ENCODE peak calls at places on chromosomes 5 and 9, in seven cellular contexts. One of them, this sample, is unnamed.

GRCh38 chr5:68711311-68712200 is 382.3 kb upstream of the SLC30A5 start:
- DNase-seq in GM23338: no peak
- DNase-seq in GM12865: peak
- DNase-seq in T-helper 2 cell: peak
- DNase-seq in C1 segment of cervical spinal cord: no peak
- DNase-seq in iris pigment epithelial cell: peak
- DNase-seq in HCT116: no peak
- DNase-seq in this sample: no peak

GRCh38 chr9:15606667-15607472 is 54.0 kb downstream of the CCDC171 start:
- DNase-seq in GM12865: peak
- DNase-seq in GM23338: peak
- DNase-seq in T-helper 2 cell: peak
- DNase-seq in iris pigment epithelial cell: peak
- DNase-seq in HCT116: peak
- DNase-seq in C1 segment of cervical spinal cord: no peak
- DNase-seq in this sample: peak

GRCh38 chr9:117265253-117265652 is 149.6 kb downstream of the ASTN2 start:
- DNase-seq in C1 segment of cervical spinal cord: peak
- DNase-seq in T-helper 2 cell: no peak
- DNase-seq in iris pigment epithelial cell: no peak
- DNase-seq in GM12865: no peak
- DNase-seq in GM23338: no peak
- DNase-seq in HCT116: no peak
- DNase-seq in this sample: no peak

GRCh38 chr9:83312543-83312942 is 225.7 kb downstream of the FRMD3 start:
- DNase-seq in iris pigment epithelial cell: no peak
- DNase-seq in GM23338: no peak
- DNase-seq in T-helper 2 cell: no peak
- DNase-seq in HCT116: no peak
- DNase-seq in GM12865: no peak
- DNase-seq in C1 segment of cervical spinal cord: no peak
- DNase-seq in this sample: peak

GRCh38 chr9:126151031-126151670 is 175.5 kb upstream of the MVB12B start:
- DNase-seq in C1 segment of cervical spinal cord: no peak
- DNase-seq in GM23338: no peak
- DNase-seq in GM12865: no peak
- DNase-seq in iris pigment epithelial cell: no peak
- DNase-seq in HCT116: no peak
- DNase-seq in T-helper 2 cell: no peak
- DNase-seq in this sample: peak

GRCh38 chr5:176639981-176640380 is 7.3 kb upstream of the TSPAN17 start:
- DNase-seq in T-helper 2 cell: no peak
- DNase-seq in GM23338: no peak
- DNase-seq in HCT116: no peak
- DNase-seq in C1 segment of cervical spinal cord: peak
- DNase-seq in iris pigment epithelial cell: no peak
- DNase-seq in GM12865: no peak
- DNase-seq in this sample: no peak

GRCh38 chr5:155103164-155103563 is 89.6 kb downstream of the KIF4B start:
- DNase-seq in iris pigment epithelial cell: no peak
- DNase-seq in C1 segment of cervical spinal cord: no peak
- DNase-seq in GM23338: no peak
- DNase-seq in T-helper 2 cell: no peak
- DNase-seq in GM12865: no peak
- DNase-seq in HCT116: no peak
- DNase-seq in this sample: no peak

GRCh38 chr5:150208187-150209015 is 18.5 kb downstream of the SLC6A7 start:
- DNase-seq in T-helper 2 cell: no peak
- DNase-seq in C1 segment of cervical spinal cord: no peak
- DNase-seq in GM23338: peak
- DNase-seq in iris pigment epithelial cell: peak
- DNase-seq in HCT116: no peak
- DNase-seq in GM12865: no peak
- DNase-seq in this sample: no peak

GRCh38 chr5:90707698-90708097 is 149.1 kb downstream of the ADGRV1 start:
- DNase-seq in iris pigment epithelial cell: no peak
- DNase-seq in HCT116: no peak
- DNase-seq in GM12865: no peak
- DNase-seq in T-helper 2 cell: no peak
- DNase-seq in GM23338: no peak
- DNase-seq in C1 segment of cervical spinal cord: no peak
- DNase-seq in this sample: no peak

GRCh38 chr9:86445636-86446035 is 91.4 kb upstream of the TUT7 start:
- DNase-seq in iris pigment epithelial cell: no peak
- DNase-seq in GM12865: no peak
- DNase-seq in C1 segment of cervical spinal cord: no peak
- DNase-seq in HCT116: no peak
- DNase-seq in T-helper 2 cell: no peak
- DNase-seq in GM23338: no peak
- DNase-seq in this sample: peak

GRCh38 chr5:142613231-142613630 is 72.7 kb downstream of the FGF1 start:
- DNase-seq in GM23338: no peak
- DNase-seq in C1 segment of cervical spinal cord: no peak
- DNase-seq in GM12865: no peak
- DNase-seq in iris pigment epithelial cell: no peak
- DNase-seq in HCT116: no peak
- DNase-seq in T-helper 2 cell: no peak
- DNase-seq in this sample: no peak

GRCh38 chr9:99666571-99666970 is 155.1 kb upstream of the NR4A3 start:
- DNase-seq in T-helper 2 cell: no peak
- DNase-seq in GM12865: peak
- DNase-seq in GM23338: no peak
- DNase-seq in iris pigment epithelial cell: peak
- DNase-seq in HCT116: no peak
- DNase-seq in C1 segment of cervical spinal cord: no peak
- DNase-seq in this sample: peak

GRCh38 chr5:7850241-7850532 is 746 bp downstream of the CFAP90 start:
- DNase-seq in GM23338: no peak
- DNase-seq in iris pigment epithelial cell: no peak
- DNase-seq in T-helper 2 cell: no peak
- DNase-seq in C1 segment of cervical spinal cord: no peak
- DNase-seq in HCT116: no peak
- DNase-seq in GM12865: no peak
- DNase-seq in this sample: no peak